ENCODE peak calls at places on chromosomes 13 and 19, in six cellular contexts. B, X, C, R, Z and V are unnamed samples.

GRCh38 chr19:41217741-41218140 is 1.3 kb upstream of the AXL start:
- DNase-seq in R (no peak), C (no peak), X (no peak), B (no peak), Z (no peak), V (no peak)

GRCh38 chr13:98451676-98452105 is 125.2 kb downstream of the STK24 start:
- DNase-seq in B (no peak), C (peak), R (no peak), X (peak), Z (peak), V (no peak)

GRCh38 chr19:13260883-13261653 is 110.9 kb downstream of the IER2 start:
- DNase-seq in R (no peak), Z (peak), B (peak), X (peak), C (peak), V (peak)

GRCh38 chr19:29263305-29264080 is 50.5 kb upstream of the UQCRFS1 start:
- DNase-seq in X (peak), R (peak), C (no peak), B (no peak), Z (peak), V (no peak)

GRCh38 chr13:78325585-78325984 is 277.8 kb downstream of the POU4F1 start:
- DNase-seq in B (no peak), R (no peak), X (no peak), C (no peak), Z (no peak), V (no peak)

GRCh38 chr19:8526345-8527062 is 12.5 kb upstream of the ZNF414 start:
- DNase-seq in Z (peak), R (peak), B (no peak), X (peak), C (peak), V (peak)

GRCh38 chr19:12668937-12669271 is 2.3 kb downstream of the WDR83 start:
- DNase-seq in Z (peak), X (peak), B (no peak), C (peak), R (no peak), V (no peak)

GRCh38 chr19:2575734-2576481 is 100.0 kb downstream of the GADD45B start:
- DNase-seq in X (peak), B (no peak), C (no peak), Z (peak), R (no peak), V (no peak)

GRCh38 chr13:75901509-75901908 is 265.4 kb downstream of the LMO7 start:
- DNase-seq in Z (no peak), X (no peak), C (no peak), R (no peak), B (no peak), V (no peak)

GRCh38 chr19:38658462-38659306 is 11.2 kb downstream of the ACTN4 start:
- DNase-seq in B (peak), R (no peak), C (peak), Z (peak), X (peak), V (peak)

GRCh38 chr13:76737526-76737925 is 148.7 kb downstream of the KCTD12 start:
- DNase-seq in C (no peak), B (no peak), Z (no peak), R (no peak), X (no peak), V (no peak)

GRCh38 chr19:35139618-35139943 is 957 bp downstream of the FXYD1 start:
- DNase-seq in C (no peak), X (no peak), R (no peak), B (no peak), Z (no peak), V (no peak)

GRCh38 chr13:24039621-24040475 is 120.7 kb upstream of the SPATA13 start:
- DNase-seq in C (no peak), R (no peak), Z (no peak), X (no peak), B (no peak), V (no peak)

GRCh38 chr19:54646331-54646841 is 16.1 kb downstream of the LILRB1 start:
- DNase-seq in X (no peak), B (no peak), R (no peak), C (no peak), Z (no peak), V (no peak)

GRCh38 chr13:41384749-41385503 is 72.4 kb upstream of the RGCC start:
- DNase-seq in C (no peak), R (no peak), B (no peak), X (peak), Z (peak), V (no peak)

GRCh38 chr13:37076818-37077217 is 17.3 kb upstream of the SUPT20H start:
- DNase-seq in C (no peak), X (no peak), R (no peak), B (no peak), Z (no peak), V (no peak)

GRCh38 chr19:3881272-3882040 is 971 bp downstream of the ATCAY start:
- DNase-seq in Z (no peak), R (peak), B (no peak), X (no peak), C (no peak), V (no peak)

GRCh38 chr19:41597600-41598041 is 21.7 kb downstream of the CEACAM21 start:
- DNase-seq in R (peak), X (peak), Z (peak), B (peak), C (peak), V (peak)

GRCh38 chr13:113618455-113618854 is 33.9 kb downstream of the TFDP1 start:
- DNase-seq in R (no peak), X (no peak), B (no peak), Z (no peak), C (no peak), V (no peak)

GRCh38 chr19:33673996-33674395 is 52.2 kb downstream of the CHST8 start:
- DNase-seq in B (no peak), C (no peak), Z (no peak), X (no peak), R (no peak), V (no peak)

GRCh38 chr19:22609630-22610029 is 24.5 kb upstream of the ZNF492 start:
- DNase-seq in Z (no peak), R (no peak), B (no peak), X (no peak), C (no peak), V (no peak)

GRCh38 chr19:2613507-2614295 is 88.8 kb downstream of the GNG7 start:
- DNase-seq in R (peak), C (no peak), B (no peak), Z (peak), X (peak), V (no peak)

GRCh38 chr19:17121736-17122293 is 46.2 kb downstream of the MYO9B start:
- DNase-seq in C (peak), X (peak), Z (no peak), B (peak), R (no peak), V (no peak)

GRCh38 chr19:43774103-43774939 is 6.5 kb downstream of the KCNN4 start:
- DNase-seq in C (peak), Z (peak), B (no peak), X (peak), R (peak), V (peak)
- TF ChIP-seq CTCF in C (peak), Z (peak), B (peak), X (peak), R (peak), V (peak)

DNA sequence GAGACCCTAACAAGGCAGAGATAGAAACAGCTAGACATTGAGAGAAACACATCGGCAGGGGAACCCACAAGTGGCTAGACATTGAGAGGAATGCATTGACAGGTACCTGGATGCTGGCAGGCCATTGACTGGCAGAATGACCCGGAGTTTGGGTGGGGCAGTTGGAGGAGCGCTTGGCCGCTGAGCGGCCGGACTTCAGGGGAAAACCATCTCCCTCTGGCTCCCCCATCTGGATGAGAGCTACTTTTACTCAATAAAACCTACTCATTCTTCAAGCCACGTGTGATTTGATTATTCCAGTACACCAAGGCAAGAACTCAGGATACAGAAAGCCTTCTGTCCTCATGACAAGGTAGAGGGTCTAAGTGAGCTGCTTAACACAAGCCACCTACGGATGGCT is 473.4 kb downstream of the SLITRK5 start:
- DNase-seq in X (no peak), C (no peak), B (no peak), R (peak), Z (no peak), V (no peak)
- TF ChIP-seq CTCF in X (no peak), C (no peak), B (no peak), R (no peak), Z (no peak), V (no peak)

GRCh38 chr13:91544723-91545122 is 146.3 kb downstream of the GPC5 start:
- DNase-seq in B (no peak), X (no peak), R (peak), C (no peak), Z (no peak), V (no peak)
- TF ChIP-seq CTCF in B (no peak), X (no peak), R (no peak), C (no peak), Z (no peak), V (no peak)

GRCh38 chr19:1384085-1384462 is 367 bp downstream of the NDUFS7 start:
- DNase-seq in Z (no peak), X (no peak), C (no peak), B (no peak), R (no peak), V (no peak)
- TF ChIP-seq CTCF in Z (no peak), X (no peak), C (no peak), B (no peak), R (no peak), V (no peak)

DNA sequence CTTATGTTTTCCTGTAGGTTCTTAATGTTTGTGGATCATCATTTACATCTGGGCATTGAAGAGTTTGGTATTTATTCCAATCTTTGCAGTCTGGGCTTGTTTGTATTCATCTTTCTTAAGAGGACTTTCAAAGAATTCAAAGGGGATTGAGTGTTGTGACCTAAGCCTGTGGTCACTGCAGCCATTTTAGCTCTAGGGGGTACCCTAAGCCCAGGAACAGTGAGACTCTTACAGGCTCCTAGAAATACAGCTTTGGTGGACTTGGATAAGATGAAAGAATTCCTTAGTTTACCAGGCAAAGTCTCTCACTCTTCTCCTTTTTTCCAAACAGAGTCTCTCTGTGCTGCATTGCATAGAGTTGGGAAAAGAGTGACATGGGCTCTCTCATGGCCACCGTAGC is 2539.0 kb upstream of the PCDH20 start:
- DNase-seq in Z (no peak), X (no peak), C (no peak), B (no peak), R (no peak), V (no peak)
- TF ChIP-seq CTCF in Z (no peak), X (no peak), C (no peak), B (no peak), R (no peak), V (no peak)

GRCh38 chr19:5134683-5135082 is 165.8 kb downstream of the KDM4B start:
- DNase-seq in C (no peak), Z (no peak), R (no peak), X (no peak), B (no peak), V (no peak)

GRCh38 chr19:5138606-5139594 is 170.0 kb downstream of the KDM4B start:
- DNase-seq in Z (peak), R (no peak), X (peak), C (peak), B (peak), V (no peak)

GRCh38 chr19:5136060-5136855 is 167.3 kb downstream of the KDM4B start:
- DNase-seq in Z (no peak), X (no peak), R (no peak), B (no peak), C (no peak), V (no peak)

GRCh38 chr19:5137114-5137513 is 168.2 kb downstream of the KDM4B start:
- DNase-seq in R (no peak), Z (no peak), C (no peak), B (no peak), X (no peak), V (no peak)

GRCh38 chr19:5137571-5138124 is 168.7 kb downstream of the KDM4B start:
- DNase-seq in C (no peak), X (no peak), R (peak), B (no peak), Z (no peak), V (no peak)
- TF ChIP-seq CTCF in C (no peak), X (no peak), R (peak), B (no peak), Z (peak), V (peak)

GRCh38 chr13:59680429-59681024 is 483.2 kb downstream of the DIAPH3 start:
- DNase-seq in X (peak), C (no peak), R (no peak), B (no peak), Z (peak), V (no peak)
- TF ChIP-seq CTCF in X (peak), C (peak), R (peak), B (peak), Z (peak), V (peak)

DNA sequence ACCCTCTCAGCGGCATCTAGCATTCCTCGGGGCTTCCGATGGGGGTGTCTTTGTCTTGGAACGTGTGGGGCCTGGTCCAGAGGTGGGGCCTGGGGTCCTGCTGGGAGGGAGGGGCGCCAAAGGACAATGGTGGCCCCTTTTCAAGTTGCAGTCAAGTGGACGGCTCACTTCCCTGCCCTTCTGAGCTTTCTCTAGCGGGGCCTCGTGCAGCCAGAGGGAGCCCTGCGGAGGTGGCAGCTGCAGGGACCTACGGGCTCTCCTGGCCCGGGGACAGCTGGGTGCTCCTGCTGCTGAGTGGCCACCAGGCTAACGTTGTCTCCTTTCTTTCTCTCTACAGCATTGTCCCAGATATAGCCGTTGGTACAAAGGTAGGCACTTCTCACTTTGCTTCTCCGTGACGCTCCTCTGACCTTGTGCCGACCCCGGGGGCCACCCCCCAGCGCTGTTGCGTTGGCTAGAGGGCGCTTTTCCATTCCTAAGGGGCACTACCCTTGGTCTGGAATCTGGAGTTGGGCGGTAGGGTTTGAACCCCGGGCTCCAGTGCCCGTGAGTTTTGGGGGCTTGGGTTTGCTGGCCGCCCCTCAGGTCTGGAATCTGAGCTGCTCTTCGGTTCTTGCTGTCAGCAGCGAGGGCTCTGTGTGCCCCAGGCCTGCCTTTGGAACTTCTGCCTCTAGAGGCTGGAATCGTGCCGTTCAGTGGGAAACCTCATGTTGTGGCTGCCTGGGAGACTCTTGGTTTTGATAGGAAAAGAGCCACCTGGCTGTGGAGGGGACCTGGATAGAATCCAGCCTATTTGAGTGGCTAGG is 2.0 kb downstream of the PTBP1 start:
- DNase-seq in R (no peak), B (no peak), C (peak), X (peak), Z (peak), V (no peak)
- TF ChIP-seq CTCF in R (no peak), B (peak), C (peak), X (peak), Z (peak), V (peak)

GRCh38 chr19:46574533-46574932 is 26.6 kb upstream of the CALM3 start:
- DNase-seq in Z (no peak), B (no peak), R (no peak), C (peak), X (no peak), V (peak)

GRCh38 chr19:46573679-46574522 is 27.2 kb upstream of the CALM3 start:
- DNase-seq in R (no peak), Z (no peak), C (no peak), X (no peak), B (no peak), V (no peak)

DNA sequence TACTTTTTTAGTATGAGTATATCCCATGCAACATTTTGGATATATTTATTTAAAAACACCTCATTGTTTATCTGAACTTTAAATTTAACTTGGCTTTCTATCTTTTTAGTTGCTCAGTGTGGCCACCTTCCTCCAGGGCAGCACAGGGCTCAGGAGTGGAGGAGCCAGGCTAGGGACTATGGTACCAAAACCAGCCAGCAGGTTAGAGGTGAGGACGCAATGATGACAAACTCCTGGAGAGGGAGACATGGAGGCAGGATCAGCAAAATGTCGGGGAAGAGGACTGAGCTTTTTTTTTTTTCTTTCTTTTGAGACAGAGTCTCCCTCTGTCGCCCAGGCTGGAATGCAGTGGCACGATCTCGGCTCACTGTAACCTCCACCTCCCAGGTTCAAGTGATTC is 29.6 kb upstream of the CALM3 start:
- DNase-seq in B (no peak), R (peak), C (no peak), X (no peak), Z (peak), V (no peak)
- TF ChIP-seq CTCF in B (peak), R (no peak), C (no peak), X (peak), Z (peak), V (peak)